ENCODE peak calls at places on chromosome 5, in nine cellular contexts. X, A, W, U, D, Y, O, C and T are unnamed samples. For H3K36me3, the result is how much of the 10 kb centered on the place peaks cover.

GRCh38 chr5:32703957-32704356 is 7.2 kb upstream of the NPR3 start:
- DNase-seq in C (no peak), D (no peak), W (no peak), O (no peak), X (no peak), A (no peak), U (no peak), Y (no peak), T (no peak)

GRCh38 chr5:116759860-116760644 is 185.4 kb upstream of the SEMA6A start:
- DNase-seq in U (peak), Y (no peak), X (peak), W (no peak), D (no peak), O (no peak), C (no peak), A (no peak), T (no peak)

GRCh38 chr5:139063664-139064054 is 134.5 kb downstream of the SIL1 start:
- DNase-seq in O (no peak), Y (no peak), X (no peak), A (no peak), D (no peak), W (no peak), U (no peak), C (no peak), T (no peak)

GRCh38 chr5:8685704-8686103 is 816.8 kb downstream of the MTRR start:
- DNase-seq in U (no peak), D (no peak), Y (no peak), C (no peak), X (no peak), W (no peak), O (peak), A (no peak), T (no peak)

GRCh38 chr5:82986404-82986803 is 90.8 kb downstream of the TMEM167A start:
- DNase-seq in X (no peak), Y (no peak), U (no peak), W (no peak), C (no peak), A (no peak), D (no peak), O (no peak), T (no peak)

GRCh38 chr5:81638471-81638870 is 112.4 kb downstream of the SSBP2 start:
- DNase-seq in X (no peak), U (no peak), O (no peak), A (no peak), W (no peak), D (no peak), Y (no peak), C (peak), T (no peak)

GRCh38 chr5:79771387-79771786 is 81.8 kb downstream of the CMYA5 start:
- DNase-seq in X (peak), A (no peak), D (no peak), Y (no peak), C (peak), W (no peak), U (peak), O (no peak), T (no peak)

GRCh38 chr5:7886849-7887460 is 18.0 kb downstream of the MTRR start:
- DNase-seq in Y (peak), C (peak), D (peak), U (no peak), O (peak), X (peak), A (peak), W (no peak), T (no peak)

GRCh38 chr5:76615759-76616158 is 7.4 kb downstream of the F2RL2 start:
- DNase-seq in O (no peak), W (no peak), D (peak), Y (no peak), U (no peak), X (no peak), C (no peak), A (no peak), T (no peak)

GRCh38 chr5:15834596-15835245 is 334.7 kb downstream of the FBXL7 start:
- DNase-seq in X (peak), U (peak), Y (no peak), D (peak), C (peak), W (no peak), O (peak), A (no peak), T (no peak)

GRCh38 chr5:154778534-154778933 is 23.4 kb downstream of the LARP1 start:
- DNase-seq in U (no peak), D (no peak), C (no peak), A (no peak), Y (no peak), W (no peak), O (no peak), X (no peak), T (no peak)

GRCh38 chr5:150584561-150585335 is 55.7 kb upstream of the SYNPO start:
- DNase-seq in Y (no peak), C (no peak), D (no peak), U (no peak), O (no peak), X (no peak), W (no peak), A (no peak), T (no peak)

GRCh38 chr5:16461026-16461425 is 4.6 kb downstream of the ZNF622 start:
- DNase-seq in O (no peak), D (no peak), X (peak), W (no peak), A (no peak), Y (no peak), U (peak), C (peak), T (no peak)

GRCh38 chr5:176995122-176995490 is 11.5 kb downstream of the UIMC1 start:
- DNase-seq in U (no peak), X (no peak), Y (no peak), C (no peak), A (no peak), D (no peak), O (no peak), W (no peak), T (no peak)

GRCh38 chr5:54746346-54746745 is 228.8 kb downstream of the SNX18 start:
- DNase-seq in X (no peak), D (no peak), C (no peak), Y (no peak), W (no peak), U (no peak), O (peak), A (no peak), T (no peak)

GRCh38 chr5:1642221-1642620 is 118.5 kb upstream of the LPCAT1 start:
- DNase-seq in Y (no peak), X (no peak), U (no peak), O (no peak), W (peak), C (no peak), D (no peak), A (no peak), T (no peak)

GRCh38 chr5:138603521-138603920 is 28.3 kb upstream of the HSPA9 start:
- DNase-seq in Y (no peak), C (no peak), O (no peak), W (no peak), D (peak), U (peak), X (peak), A (no peak), T (no peak)

GRCh38 chr5:56037531-56038010 is 42.8 kb upstream of the IL6ST start:
- DNase-seq in A (no peak), Y (no peak), X (no peak), W (no peak), C (no peak), U (no peak), O (no peak), D (no peak), T (no peak)

GRCh38 chr5:88785396-88786216 is 97.4 kb downstream of the MEF2C start:
- DNase-seq in U (peak), C (peak), W (no peak), O (peak), Y (no peak), A (no peak), D (peak), X (peak), T (no peak)

DNA sequence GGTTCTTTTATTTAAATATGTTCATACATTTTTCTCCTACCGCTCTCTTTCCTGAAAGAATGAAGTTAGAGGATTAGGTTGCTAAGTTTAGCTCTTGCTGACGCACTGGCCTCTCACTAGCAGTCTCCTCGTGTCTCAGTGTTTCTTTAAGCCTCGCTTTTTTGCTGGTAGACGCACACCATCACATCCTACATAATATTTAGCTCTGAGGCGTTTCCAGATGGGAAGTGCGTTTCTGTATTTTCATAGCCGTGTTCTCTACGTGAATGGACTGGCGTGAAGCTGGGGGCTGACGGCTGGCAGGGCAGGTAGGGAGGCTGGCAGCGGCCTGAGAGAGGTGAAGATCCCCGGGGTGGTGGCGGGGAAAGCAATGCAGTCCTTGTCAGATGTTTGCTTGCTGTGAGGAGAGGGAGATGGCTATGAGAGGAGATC is 79.2 kb upstream of the SPRY4 start:
- DNase-seq in X (no peak), A (no peak), D (no peak), U (peak), Y (no peak), W (no peak), C (no peak), O (no peak), T (no peak)
- H3K4me3 ChIP-seq in X (no peak), A (no peak), D (no peak), U (no peak), Y (no peak), W (no peak), C (no peak), O (no peak), T (no peak)

GRCh38 chr5:31492824-31493223 is 39.1 kb downstream of the DROSHA start:
- DNase-seq in Y (no peak), O (no peak), X (peak), U (no peak), A (peak), W (no peak), C (peak), D (no peak), T (no peak)
- H3K36me3 ChIP-seq in Y (half or more), O (half or more), X (under half), U (under half), A (under half), W (under half), C (under half), D (under half), T (under half)

GRCh38 chr5:135328128-135328687 is 70.8 kb downstream of the MACROH2A1 start:
- DNase-seq in A (no peak), X (no peak), W (no peak), U (no peak), C (no peak), Y (no peak), O (no peak), D (no peak), T (no peak)

GRCh38 chr5:135329913-135330797 is 68.9 kb downstream of the MACROH2A1 start:
- DNase-seq in D (no peak), U (no peak), Y (no peak), O (no peak), W (no peak), A (no peak), C (no peak), X (peak), T (no peak)

GRCh38 chr5:135330798-135331096 is 68.3 kb downstream of the MACROH2A1 start:
- DNase-seq in W (no peak), U (no peak), X (no peak), C (no peak), Y (no peak), D (no peak), O (no peak), A (no peak), T (no peak)

GRCh38 chr5:135327429-135328127 is 71.5 kb downstream of the MACROH2A1 start:
- DNase-seq in O (no peak), X (no peak), W (no peak), A (no peak), C (no peak), U (no peak), Y (no peak), D (no peak), T (no peak)

DNA sequence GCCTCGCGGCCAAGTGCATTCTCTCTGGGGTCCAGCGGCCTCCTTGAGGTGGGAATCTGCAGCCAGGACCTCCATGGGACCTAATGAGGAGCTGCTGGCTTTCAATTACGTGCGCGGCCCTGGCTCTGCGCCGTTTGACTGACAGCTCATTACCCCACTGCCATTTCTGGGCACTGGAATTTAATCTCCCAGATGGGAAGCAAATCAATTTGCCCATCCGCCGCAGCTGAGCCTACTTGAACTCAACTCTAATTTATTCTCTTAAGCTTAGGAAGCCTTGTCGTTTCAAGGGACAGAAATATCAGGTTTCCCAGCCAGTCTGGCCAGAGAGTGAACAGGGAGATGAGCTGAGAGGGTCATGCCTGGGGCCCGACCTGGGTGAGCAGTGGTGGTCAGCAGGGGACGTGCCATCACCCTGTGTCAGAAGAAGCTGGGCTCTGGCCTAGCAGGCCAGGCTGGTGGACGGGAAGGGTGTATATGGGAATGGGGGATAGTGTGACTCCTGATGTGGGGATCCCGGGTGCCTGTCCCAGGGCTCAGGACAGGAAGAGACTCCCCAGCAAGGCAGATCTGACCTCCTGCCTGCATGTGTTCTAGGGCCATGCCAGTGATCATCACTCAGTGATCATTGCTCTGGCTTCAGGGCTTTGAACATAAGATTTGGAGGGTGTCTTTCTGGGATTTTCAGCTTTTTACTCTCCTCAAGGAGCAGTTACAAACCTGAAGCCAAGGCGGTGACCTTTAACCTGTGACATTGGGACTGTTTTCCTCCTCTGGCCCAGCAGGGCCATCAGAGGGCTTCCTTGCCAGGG is 69.7 kb downstream of the MACROH2A1 start:
- DNase-seq in X (no peak), D (no peak), A (no peak), Y (no peak), O (no peak), W (no peak), U (no peak), C (no peak), T (no peak)
- H3K27ac ChIP-seq in X (no peak), D (no peak), A (no peak), Y (no peak), O (no peak), W (no peak), U (no peak), C (no peak), T (no peak)

GRCh38 chr5:6475626-6476312 is 27.1 kb downstream of the UBE2QL1 start:
- DNase-seq in O (peak), U (no peak), W (no peak), D (no peak), A (no peak), C (no peak), Y (no peak), X (no peak), T (no peak)

GRCh38 chr5:6472792-6473191 is 24.1 kb downstream of the UBE2QL1 start:
- DNase-seq in O (peak), Y (no peak), W (no peak), U (no peak), X (no peak), D (no peak), C (no peak), A (no peak), T (no peak)

GRCh38 chr5:6473284-6473683 is 24.6 kb downstream of the UBE2QL1 start:
- DNase-seq in U (no peak), D (no peak), X (no peak), W (no peak), O (no peak), A (no peak), Y (no peak), C (no peak), T (no peak)

GRCh38 chr5:6478793-6479192 is 30.1 kb downstream of the UBE2QL1 start:
- DNase-seq in X (no peak), O (no peak), Y (no peak), C (no peak), D (no peak), A (no peak), U (no peak), W (no peak), T (no peak)

GRCh38 chr5:6476313-6476661 is 27.6 kb downstream of the UBE2QL1 start:
- DNase-seq in A (no peak), O (no peak), D (no peak), X (no peak), U (no peak), W (no peak), Y (no peak), C (no peak), T (no peak)
- H3K4me3 ChIP-seq in A (no peak), O (no peak), D (no peak), X (no peak), U (no peak), W (no peak), Y (no peak), C (no peak), T (no peak)

DNA sequence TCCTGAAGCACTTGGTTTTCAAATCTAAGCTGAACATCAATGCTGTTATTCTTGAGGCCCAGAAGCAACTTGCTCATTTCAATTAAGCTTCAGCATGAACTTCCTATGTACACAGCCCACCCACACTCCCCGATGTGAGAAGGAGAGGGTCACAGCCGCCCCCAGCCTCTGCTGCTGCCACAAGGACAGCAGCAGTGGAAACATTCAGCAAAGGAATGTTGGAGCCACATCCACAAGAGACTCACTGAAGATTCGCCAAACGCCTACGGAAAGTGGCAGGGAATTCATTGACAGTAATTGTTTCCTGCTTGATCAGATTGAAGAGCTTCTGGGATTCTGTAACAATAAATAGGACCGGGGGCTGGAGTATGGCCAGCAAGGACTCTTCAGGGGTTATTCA is 2.9 kb downstream of the TGFBI start:
- DNase-seq in X (peak), U (no peak), D (no peak), Y (no peak), O (no peak), A (no peak), W (no peak), C (peak), T (no peak)
- H3K36me3 ChIP-seq in X (under half), U (under half), D (under half), Y (under half), O (under half), A (under half), W (under half), C (under half), T (under half)

DNA sequence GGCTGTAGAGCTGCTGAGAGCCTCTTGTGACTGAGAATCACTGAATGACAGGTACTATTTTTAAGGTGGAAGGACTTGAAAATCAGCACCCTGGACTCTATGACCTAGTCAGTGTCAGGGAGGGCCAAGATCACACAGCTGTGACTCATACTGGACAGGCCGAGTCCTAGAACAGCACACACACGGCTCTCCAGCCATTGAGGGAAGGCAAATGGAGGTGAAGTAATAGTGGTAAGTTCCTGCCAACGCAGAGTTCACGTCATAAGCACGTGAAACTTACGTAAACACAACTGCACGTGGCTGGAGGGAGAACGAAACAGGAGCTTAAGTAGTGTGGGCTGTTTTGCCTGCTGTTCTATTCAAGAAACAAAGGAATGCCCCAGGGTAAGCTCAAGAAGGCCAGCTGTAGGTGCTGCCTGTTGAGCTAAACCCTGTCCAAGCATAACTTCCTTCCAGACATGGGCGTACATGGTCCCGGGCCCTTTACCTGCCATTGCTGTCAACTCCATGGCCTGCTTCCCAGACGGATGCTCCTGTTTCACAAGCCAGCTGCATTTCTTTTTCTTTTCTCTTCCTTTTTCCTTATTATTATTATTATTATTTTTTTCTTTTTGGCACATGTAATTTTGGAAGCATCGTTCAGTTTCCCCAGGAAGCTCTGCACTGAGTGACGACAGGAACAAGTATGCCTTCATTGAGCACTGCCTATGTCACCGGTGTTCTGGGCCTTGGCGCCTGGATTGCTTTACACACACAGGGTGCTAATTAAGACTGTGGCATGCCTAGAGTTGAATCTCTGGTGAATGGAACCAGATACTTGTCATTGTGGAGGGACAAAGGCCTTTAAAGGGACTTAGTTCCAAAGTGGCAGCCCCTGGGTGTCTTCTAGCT is 10.2 kb upstream of the LCP2 start:
- DNase-seq in W (no peak), Y (no peak), U (peak), D (peak), C (peak), A (peak), O (peak), X (peak), T (no peak)
- H3K27ac ChIP-seq in W (peak), Y (no peak), U (no peak), D (no peak), C (no peak), A (no peak), O (no peak), X (no peak), T (no peak)

DNA sequence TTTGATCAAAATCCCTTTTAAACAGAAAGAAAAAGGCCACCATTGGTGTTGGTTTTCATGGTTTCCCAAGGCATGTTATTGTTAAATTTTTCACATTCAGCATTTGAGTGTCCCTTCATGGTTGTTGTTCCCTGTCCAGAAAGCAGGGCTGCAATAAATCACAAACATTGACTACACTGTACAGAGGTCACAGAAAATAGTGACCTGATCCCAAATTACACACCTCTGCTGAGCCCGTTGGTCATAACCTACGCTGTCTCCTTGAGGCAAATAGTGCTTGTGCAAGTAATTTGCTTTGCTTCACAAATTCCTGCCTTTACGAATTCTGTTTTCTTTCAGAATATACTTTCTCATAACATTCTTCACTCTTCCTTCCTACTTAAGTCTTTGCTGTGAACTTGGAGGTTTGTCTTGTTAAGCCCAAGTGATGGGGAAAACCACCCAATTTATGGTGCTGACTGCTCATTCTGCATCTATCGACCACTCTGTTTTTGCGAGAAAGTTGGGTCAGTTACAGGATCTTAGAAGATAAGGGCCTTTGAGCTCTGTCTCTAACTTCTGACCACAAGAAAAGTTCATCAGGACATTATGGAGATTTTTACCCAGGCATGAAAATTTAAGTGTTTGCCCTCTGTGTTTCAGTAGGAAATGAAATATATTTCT is 16.0 kb downstream of the PIK3R1 start:
- DNase-seq in O (no peak), D (no peak), C (no peak), Y (no peak), X (no peak), W (no peak), A (no peak), U (no peak), T (no peak)
- H3K4me3 ChIP-seq in O (no peak), D (no peak), C (no peak), Y (peak), X (no peak), W (peak), A (no peak), U (no peak), T (no peak)